ENCODE peak calls at places on chromosomes 7 and 10, in seven cellular contexts. D is PC-9, Y is prostate gland, A is H1, F is foreskin fibroblast, G is NB4, C is choroid plexus epithelial cell. N is an unnamed sample.

GRCh38 chr7:37277513-37277912 is 171.2 kb downstream of the ELMO1 start:
- DNase-seq in D (no peak), Y (no peak), A (no peak), F (no peak), G (no peak), C (no peak), N (no peak)

GRCh38 chr10:47357911-47358310 is 9.7 kb downstream of the RBP3 start:
- DNase-seq in D (no peak), Y (no peak), A (no peak), F (no peak), G (no peak), C (no peak), N (no peak)

GRCh38 chr10:78169214-78169613 is 135.6 kb downstream of the RPS24 start:
- DNase-seq in D (no peak), Y (no peak), A (no peak), F (no peak), G (no peak), C (no peak), N (no peak)

GRCh38 chr10:122163182-122164027 is 107.7 kb upstream of the BTBD16 start:
- DNase-seq in D (no peak), Y (no peak), A (peak), F (no peak), G (peak), C (no peak), N (peak)

GRCh38 chr7:116464375-116464774 is 35.2 kb upstream of the CAV2 start:
- DNase-seq in D (no peak), Y (no peak), A (no peak), F (no peak), G (no peak), C (no peak), N (no peak)

GRCh38 chr10:119498889-119499864 is 43.3 kb downstream of the RGS10 start:
- DNase-seq in D (no peak), Y (no peak), A (no peak), F (no peak), G (no peak), C (peak), N (no peak)

GRCh38 chr10:111784936-111785465 is 398.6 kb downstream of the GPAM start:
- DNase-seq in D (no peak), Y (no peak), A (no peak), F (no peak), G (no peak), C (no peak), N (no peak)

GRCh38 chr7:125563964-125564529 is 634.4 kb upstream of the POT1 start:
- DNase-seq in D (no peak), Y (no peak), A (no peak), F (no peak), G (no peak), C (peak), N (no peak)

GRCh38 chr7:99257675-99258074 is 15.0 kb upstream of the MYH16 start:
- DNase-seq in D (no peak), Y (no peak), A (no peak), F (no peak), G (no peak), C (no peak), N (no peak)

GRCh38 chr10:103756277-103756869 is 99.0 kb downstream of the SH3PXD2A start:
- DNase-seq in D (no peak), Y (no peak), A (no peak), F (no peak), G (no peak), C (no peak), N (no peak)

GRCh38 chr10:51244739-51245138 is 170.5 kb downstream of the PRKG1 start:
- DNase-seq in D (no peak), Y (no peak), A (no peak), F (peak), G (no peak), C (peak), N (peak)

DNA sequence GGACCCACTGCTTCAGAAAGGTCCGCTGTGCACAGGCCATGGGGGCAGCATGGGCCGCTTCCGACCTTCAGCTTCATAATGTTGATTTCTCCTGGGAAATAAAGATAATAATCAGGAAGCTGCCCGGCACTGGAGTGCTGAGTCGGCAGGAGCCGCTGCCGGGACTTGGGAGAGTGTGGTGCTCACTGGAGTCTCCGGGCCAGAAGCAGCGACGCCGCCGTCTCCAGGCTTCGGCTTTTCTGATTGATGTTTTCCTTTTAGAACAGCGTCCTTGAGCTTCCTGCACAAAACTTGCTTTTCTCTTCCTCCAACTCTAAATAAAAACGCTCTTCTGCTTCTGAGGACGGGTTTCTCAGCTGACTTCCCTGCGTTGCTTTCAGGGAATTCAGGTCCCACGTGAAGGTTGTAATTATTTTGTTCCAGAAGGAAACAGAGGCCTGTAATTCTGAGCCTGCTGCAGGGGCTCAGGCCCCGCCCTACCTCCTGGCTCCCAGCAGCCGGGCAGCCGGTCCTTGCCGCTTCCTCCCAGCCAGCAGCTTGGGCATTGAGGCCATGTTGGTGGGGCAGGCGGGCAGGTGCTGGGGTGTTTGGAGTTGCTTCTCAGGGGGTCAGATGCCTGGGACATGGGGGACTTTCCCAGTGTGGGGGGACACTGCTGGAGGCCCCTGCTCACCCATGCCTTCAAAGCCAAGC is 14.7 kb downstream of the PWWP2B start:
- DNase-seq in D (no peak), Y (peak), A (no peak), F (peak), G (no peak), C (peak), N (peak)
- H3K4me3 ChIP-seq in D (no peak), Y (no peak), A (no peak), F (no peak), G (no peak), C (no peak), N (no peak)

GRCh38 chr10:22476601-22477364 is 131.5 kb downstream of the SPAG6 start:
- DNase-seq in D (no peak), Y (no peak), A (no peak), F (no peak), G (no peak), C (no peak), N (no peak)
- H3K4me3 ChIP-seq in D (no peak), Y (no peak), A (peak), F (no peak), G (no peak), C (no peak), N (no peak)

DNA sequence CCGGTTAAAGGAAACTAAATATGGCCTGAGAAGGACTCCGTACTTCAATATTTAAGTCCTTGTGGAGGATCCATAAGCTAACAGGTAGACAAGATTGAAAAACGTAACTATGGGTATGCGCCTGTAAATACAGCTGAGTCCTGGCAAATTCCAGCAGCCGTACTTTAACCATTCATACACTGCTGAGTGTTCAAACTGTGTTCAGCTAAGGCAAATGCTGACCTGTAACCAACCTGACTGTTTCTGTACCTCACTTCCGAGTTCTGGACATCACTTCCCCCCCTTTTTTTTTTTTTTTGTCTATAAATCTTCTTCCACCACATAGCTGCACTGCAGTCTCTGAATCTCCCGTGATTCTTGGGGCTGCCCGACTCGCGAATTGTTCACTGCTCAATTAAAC is 69.1 kb downstream of the SRPK2 start:
- DNase-seq in D (no peak), Y (no peak), A (no peak), F (no peak), G (no peak), C (no peak), N (no peak)
- H3K4me3 ChIP-seq in D (no peak), Y (no peak), A (no peak), F (no peak), G (no peak), C (no peak), N (no peak)

DNA sequence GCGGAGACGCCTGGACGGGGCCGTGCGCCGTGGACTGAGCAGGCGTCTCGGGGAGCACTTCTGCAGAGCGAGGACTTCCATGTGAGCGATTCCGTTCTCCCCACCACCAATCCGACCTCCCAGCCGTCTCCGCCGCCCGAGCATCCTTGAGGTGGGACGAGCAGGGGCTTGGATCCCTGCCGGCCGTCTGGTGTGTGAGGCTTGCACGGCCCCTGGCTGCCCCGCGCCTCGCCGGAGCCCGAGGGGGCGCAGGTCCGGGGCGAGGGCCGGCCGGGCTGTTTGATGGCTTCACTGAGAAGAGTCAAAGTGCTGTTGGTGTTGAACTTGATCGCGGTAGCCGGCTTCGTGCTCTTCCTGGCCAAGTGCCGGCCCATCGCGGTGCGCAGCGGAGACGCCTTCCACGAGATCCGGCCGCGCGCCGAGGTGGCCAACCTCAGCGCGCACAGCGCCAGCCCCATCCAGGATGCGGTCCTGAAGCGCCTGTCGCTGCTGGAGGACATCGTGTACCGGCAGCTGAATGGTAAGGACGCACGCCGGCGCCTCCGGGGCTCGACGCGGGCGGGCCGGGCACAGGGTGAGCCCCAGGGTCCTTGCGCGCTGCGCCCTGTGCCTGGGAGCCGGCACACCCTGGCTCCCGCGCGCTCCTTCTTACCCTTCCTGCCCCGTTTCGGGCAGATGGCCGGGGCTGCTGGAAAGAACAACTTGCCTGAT is 732 bp downstream of the GALNT17 start:
- DNase-seq in D (no peak), Y (peak), A (no peak), F (no peak), G (no peak), C (peak), N (peak)
- H3K4me3 ChIP-seq in D (no peak), Y (peak), A (peak), F (no peak), G (no peak), C (no peak), N (peak)

GRCh38 chr10:133335238-133336122 is 1.2 kb downstream of the CALY start:
- DNase-seq in D (no peak), Y (no peak), A (no peak), F (peak), G (no peak), C (peak), N (peak)
- H3K4me3 ChIP-seq in D (no peak), Y (peak), A (peak), F (peak), G (no peak), C (peak), N (no peak)

DNA sequence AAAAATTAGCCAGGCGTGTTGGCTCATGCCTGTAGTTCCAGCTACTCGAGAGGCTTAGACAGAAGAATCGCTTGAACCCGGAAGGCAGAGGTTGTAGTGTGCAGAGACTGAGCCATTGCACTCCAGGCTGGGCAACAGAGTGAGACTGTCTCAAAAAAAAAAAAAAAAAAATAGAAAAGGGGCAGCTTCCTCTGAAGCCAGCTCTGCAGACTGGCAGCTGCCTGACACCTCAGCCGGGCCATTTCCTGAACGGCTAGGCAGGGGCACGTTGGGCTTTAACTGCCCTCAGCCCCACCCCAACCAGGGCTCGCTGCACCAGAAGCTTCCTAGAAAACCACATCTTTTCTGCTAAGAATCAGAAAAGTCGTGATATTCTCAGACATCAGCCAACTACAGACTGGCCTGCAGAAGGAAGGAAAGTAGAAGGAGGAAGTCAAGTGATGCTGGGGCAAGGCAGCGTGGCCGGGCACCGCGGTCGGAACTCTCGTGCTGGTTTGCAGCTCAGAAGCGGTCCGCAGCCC is 38.0 kb downstream of the PRKAG2 start:
- DNase-seq in D (no peak), Y (no peak), A (no peak), F (no peak), G (peak), C (no peak), N (peak)
- H3K4me3 ChIP-seq in D (no peak), Y (no peak), A (no peak), F (no peak), G (peak), C (no peak), N (no peak)